ENCODE peak calls at places on chromosomes 16 and 17, in five cellular contexts. O is foreskin fibroblast, X is hepatocyte, D is K562, N is fibroblast of pulmonary artery. B is an unnamed sample.

GRCh38 chr17:29041091-29041490 is 1.9 kb upstream of the PIPOX start:
- DNase-seq in O (no peak), X (no peak), D (no peak), N (no peak), B (no peak)

GRCh38 chr16:68834550-68834949 is 8.8 kb upstream of the TANGO6 start:
- DNase-seq in O (peak), N (no peak), D (no peak), X (no peak), B (no peak)

GRCh38 chr16:16150117-16150877 is 73.0 kb downstream of the ABCC6 start:
- DNase-seq in X (peak), O (peak), N (peak), D (no peak), B (no peak)

GRCh38 chr17:47295037-47295873 is 28.5 kb upstream of the EFCAB13 start:
- DNase-seq in X (no peak), N (no peak), O (no peak), D (no peak), B (no peak)

GRCh38 chr17:78105551-78105950 is 23.0 kb downstream of the TMC6 start:
- DNase-seq in O (no peak), D (no peak), N (no peak), X (no peak), B (no peak)

GRCh38 chr17:54898576-54898975 is 2.1 kb upstream of the TOM1L1 start:
- DNase-seq in X (no peak), O (no peak), N (no peak), D (no peak), B (no peak)

GRCh38 chr16:51569204-51569911 is 418.3 kb upstream of the SALL1 start:
- DNase-seq in D (no peak), X (no peak), N (peak), O (peak), B (no peak)

GRCh38 chr16:3578121-3578520 is 918 bp upstream of the NLRC3 start:
- DNase-seq in D (no peak), N (no peak), X (no peak), O (no peak), B (no peak)

GRCh38 chr16:49932943-49933342 is 77.0 kb upstream of the ZNF423 start:
- DNase-seq in X (no peak), D (no peak), N (peak), O (peak), B (no peak)

GRCh38 chr17:68291836-68292688 is 767 bp downstream of the ARSG start:
- DNase-seq in D (peak), X (peak), N (peak), O (peak), B (no peak)

GRCh38 chr17:77421635-77421982 is 280.8 kb downstream of the SEC14L1 start:
- DNase-seq in D (no peak), N (no peak), O (no peak), X (no peak), B (no peak)

GRCh38 chr17:30021708-30022317 is 80.4 kb downstream of the EFCAB5 start:
- DNase-seq in N (peak), X (peak), D (peak), O (peak), B (no peak)

GRCh38 chr16:641326-642188 is at the start of gene MCRIP2:
- DNase-seq in O (peak), N (peak), X (peak), D (peak), B (no peak)

GRCh38 chr16:84360170-84360569 is 8.2 kb upstream of the ATP2C2 start:
- DNase-seq in O (no peak), D (no peak), N (no peak), X (no peak), B (no peak)

GRCh38 chr16:86879268-86879667 is 300.9 kb downstream of the FOXL1 start:
- DNase-seq in N (no peak), X (no peak), D (no peak), O (no peak), B (no peak)

GRCh38 chr17:33751702-33752065 is 458.6 kb upstream of the ASIC2 start:
- DNase-seq in O (no peak), X (no peak), N (no peak), D (no peak), B (no peak)
- H3K4me3 ChIP-seq in O (peak), X (no peak), N (peak), D (no peak), B (no peak)

GRCh38 chr17:73595068-73595865 is 49.0 kb downstream of the SDK2 start:
- DNase-seq in X (peak), N (no peak), D (peak), O (no peak), B (no peak)
- TF ChIP-seq CTCF in X (peak), N (no peak), D (no peak), O (no peak), B (no peak)

DNA sequence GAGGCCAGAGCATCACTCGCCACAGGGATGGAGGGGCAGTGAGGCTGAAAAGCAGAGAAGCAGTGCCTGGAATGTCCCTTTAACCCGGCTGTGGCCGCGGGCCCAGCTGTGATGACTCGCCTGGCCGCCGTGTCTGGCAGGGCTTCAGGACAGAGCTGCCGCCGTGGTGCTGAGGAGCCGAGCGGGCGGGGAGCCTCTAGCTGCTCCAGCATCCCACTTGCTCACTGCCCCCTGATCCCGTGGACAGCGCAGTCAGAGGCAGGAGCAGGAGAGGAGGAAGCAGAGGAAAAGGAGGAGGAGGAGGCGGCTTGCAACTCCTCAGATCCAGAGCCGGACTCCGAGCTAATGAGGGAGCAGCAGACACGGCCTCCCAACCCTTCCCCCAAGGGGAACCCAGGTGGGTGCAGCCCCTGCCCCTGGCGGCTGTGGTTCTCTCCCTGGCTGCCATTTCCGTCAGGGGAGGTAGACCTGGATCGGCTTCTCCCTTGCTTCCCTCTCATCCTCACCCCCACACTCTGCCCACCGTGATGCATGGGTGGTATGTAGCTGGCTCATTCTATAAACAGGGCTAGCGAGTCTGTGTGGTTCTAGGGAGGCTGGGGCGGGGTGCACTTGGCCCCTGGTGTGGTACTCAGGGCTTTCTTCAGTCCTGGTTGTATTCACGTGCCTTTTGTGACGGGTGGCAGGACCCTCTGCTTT is 165.7 kb downstream of the CMIP start:
- DNase-seq in O (peak), N (peak), D (no peak), X (peak), B (no peak)
- H3K4me3 ChIP-seq in O (no peak), N (peak), D (no peak), X (no peak), B (no peak)

DNA sequence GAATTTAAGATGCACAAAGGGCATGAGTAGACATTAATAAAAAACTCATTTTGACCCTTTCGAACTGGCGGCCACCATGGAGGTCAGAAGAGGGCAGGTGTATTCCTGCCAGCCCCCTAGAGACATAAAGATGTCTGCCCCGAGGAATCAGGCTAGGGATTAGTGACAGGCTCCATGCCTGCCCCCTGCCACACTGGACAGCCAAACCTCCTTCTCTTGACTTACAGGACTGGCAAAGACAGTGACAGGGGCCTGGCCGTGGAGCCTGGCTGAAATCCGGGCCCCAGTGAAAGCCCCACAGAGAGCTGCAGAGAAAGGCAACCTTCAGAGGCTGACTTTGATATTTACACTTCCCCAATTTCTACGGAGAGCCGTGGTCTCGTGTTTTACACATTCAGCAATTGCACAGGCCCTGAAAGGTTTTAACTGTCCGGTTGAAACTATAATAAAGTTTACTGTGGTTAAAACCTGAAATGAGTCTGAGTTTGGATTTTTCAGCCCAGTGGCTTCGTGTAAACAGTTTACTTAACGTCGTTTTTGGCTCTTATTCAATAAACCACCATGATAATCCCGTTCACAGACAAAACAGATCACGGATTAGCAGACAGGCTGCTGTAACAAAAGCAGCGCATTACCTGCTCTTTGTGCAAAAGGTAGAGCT is 243.9 kb upstream of the MYOCD start:
- DNase-seq in D (no peak), N (no peak), O (no peak), X (no peak), B (no peak)
- TF ChIP-seq CTCF in D (no peak), N (no peak), O (no peak), X (no peak), B (no peak)

GRCh38 chr16:85462405-85463227 is 150.5 kb upstream of the GSE1 start:
- DNase-seq in D (peak), O (peak), X (peak), N (no peak), B (no peak)

GRCh38 chr16:85460983-85461813 is 151.9 kb upstream of the GSE1 start:
- DNase-seq in O (peak), N (peak), D (peak), X (peak), B (no peak)

GRCh38 chr16:85463228-85463611 is 149.9 kb upstream of the GSE1 start:
- DNase-seq in X (peak), D (peak), N (no peak), O (no peak), B (no peak)

GRCh38 chr16:85460252-85460982 is 152.7 kb upstream of the GSE1 start:
- DNase-seq in D (peak), O (no peak), X (peak), N (peak), B (no peak)

DNA sequence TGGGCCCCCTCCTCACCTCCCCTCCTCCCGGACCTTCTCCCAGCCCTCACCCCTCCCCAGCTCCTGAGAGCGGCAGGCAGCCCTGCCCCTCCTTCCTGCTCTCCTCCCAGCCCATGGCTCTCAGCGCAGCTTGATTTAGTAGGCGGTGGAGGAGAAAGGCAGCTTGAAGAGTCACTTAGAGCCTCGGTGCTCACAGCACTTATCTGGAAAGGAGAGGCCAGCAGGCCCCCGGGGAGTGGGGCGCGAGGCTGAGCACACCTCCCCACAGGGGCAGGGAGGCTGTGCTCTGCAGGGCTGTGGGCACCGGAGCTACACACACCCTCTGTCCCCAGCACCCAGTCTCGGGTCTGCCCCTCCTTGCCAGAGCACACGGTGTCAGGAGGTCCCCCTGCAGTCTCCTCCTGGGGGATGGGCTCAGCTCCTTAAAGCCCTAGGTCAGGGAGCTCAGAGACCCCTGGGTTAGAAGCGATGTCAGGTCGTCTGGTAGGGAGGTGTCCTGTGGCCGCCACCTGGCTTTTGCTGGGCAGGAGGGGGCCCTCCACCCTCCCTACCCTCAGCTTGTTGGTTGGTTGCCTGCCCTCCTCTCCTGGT is 151.2 kb upstream of the GSE1 start:
- DNase-seq in O (peak), X (peak), N (peak), D (peak), B (no peak)
- H3K4me3 ChIP-seq in O (peak), X (no peak), N (no peak), D (peak), B (peak)

GRCh38 chr16:17373533-17373932 is 97.2 kb downstream of the XYLT1 start:
- DNase-seq in X (no peak), D (no peak), O (no peak), N (no peak), B (no peak)

GRCh38 chr16:17374668-17375255 is 96.0 kb downstream of the XYLT1 start:
- DNase-seq in O (no peak), N (no peak), D (no peak), X (no peak), B (no peak)

GRCh38 chr16:17372383-17372782 is 98.4 kb downstream of the XYLT1 start:
- DNase-seq in D (no peak), O (peak), N (no peak), X (no peak), B (no peak)

GRCh38 chr16:17377360-17378324 is 93.1 kb downstream of the XYLT1 start:
- DNase-seq in N (no peak), D (no peak), O (peak), X (no peak), B (no peak)

DNA sequence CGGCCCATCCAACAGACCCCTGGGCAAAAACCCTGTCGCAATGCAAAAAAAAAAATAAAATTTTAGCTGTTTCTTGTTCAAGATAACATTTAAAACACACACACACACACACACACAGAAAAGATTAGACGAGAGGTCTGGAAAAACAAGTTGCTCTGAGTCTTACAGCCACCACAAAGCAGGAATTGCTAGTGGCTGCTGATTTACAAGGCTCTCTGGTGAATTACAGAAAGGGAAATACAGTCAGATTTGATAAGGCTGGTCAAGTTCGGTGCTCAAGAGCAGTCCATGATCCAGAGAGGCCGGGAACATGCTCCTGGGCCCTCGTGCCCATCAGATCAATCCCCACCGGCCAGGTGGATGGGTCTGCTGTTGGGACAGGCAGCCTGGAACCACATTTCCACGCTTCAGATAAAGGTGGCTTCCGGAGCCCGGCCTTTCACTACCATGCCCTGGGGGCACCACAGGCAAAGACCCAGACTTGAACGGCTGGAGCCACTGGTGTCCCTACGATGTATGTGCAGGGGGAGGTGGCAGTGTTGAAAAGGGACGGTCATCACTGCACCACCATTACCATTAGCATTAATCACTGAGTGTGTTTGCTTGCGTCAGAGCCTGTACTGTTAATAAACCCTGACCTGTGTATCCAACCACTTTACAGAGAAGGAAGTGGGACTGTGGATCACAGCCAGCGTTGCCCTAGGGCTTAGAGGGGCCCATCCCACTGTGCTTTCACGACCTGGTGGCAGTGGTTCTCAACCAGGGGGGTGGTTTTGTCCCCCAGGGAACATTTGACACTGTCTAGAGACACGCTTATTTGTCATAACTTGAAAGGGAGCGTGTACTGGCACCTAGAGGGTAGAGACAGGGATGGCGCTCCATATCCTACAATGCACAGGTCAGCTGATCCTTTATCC is 95.1 kb downstream of the XYLT1 start:
- DNase-seq in N (no peak), O (no peak), X (peak), D (no peak), B (no peak)
- TF ChIP-seq CTCF in N (no peak), O (no peak), X (no peak), D (no peak), B (no peak)

GRCh38 chr17:79609175-79609589 is 1.7 kb downstream of the RBFOX3 start:
- DNase-seq in O (peak), X (no peak), D (no peak), N (no peak), B (no peak)
- H3K4me3 ChIP-seq in O (no peak), X (no peak), D (no peak), N (no peak), B (no peak)

GRCh38 chr16:27366687-27367462 is 35.1 kb upstream of the IL21R start:
- DNase-seq in D (peak), N (peak), O (peak), X (no peak), B (no peak)

GRCh38 chr16:27370318-27370717 is 31.7 kb upstream of the IL21R start:
- DNase-seq in X (no peak), O (no peak), N (no peak), D (no peak), B (no peak)

GRCh38 chr16:27367463-27368357 is 34.3 kb upstream of the IL21R start:
- DNase-seq in O (peak), X (peak), N (peak), D (peak), B (no peak)

GRCh38 chr16:27369806-27370205 is 32.2 kb upstream of the IL21R start:
- DNase-seq in N (no peak), O (peak), D (no peak), X (no peak), B (no peak)

DNA sequence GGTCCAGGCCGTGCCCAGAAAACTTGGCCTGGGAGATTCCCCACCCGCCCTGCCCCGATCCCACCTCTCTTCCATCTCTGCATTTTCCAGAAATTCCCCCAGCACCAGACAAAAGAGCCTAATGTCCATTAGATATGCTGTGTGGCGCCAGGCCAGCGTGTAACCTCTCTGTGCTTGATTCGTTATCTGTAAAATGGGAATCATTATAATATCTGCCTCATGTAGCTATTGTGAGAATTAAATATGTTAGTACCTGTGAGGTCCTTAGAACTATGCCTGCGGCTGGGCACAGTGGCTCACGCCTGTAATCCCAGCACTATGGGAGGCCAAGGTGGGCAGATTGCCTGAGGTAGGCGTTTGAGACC is 33.6 kb upstream of the IL21R start:
- DNase-seq in N (no peak), D (no peak), O (no peak), X (no peak), B (no peak)
- TF ChIP-seq CTCF in N (no peak), D (no peak), O (no peak), X (no peak), B (no peak)

DNA sequence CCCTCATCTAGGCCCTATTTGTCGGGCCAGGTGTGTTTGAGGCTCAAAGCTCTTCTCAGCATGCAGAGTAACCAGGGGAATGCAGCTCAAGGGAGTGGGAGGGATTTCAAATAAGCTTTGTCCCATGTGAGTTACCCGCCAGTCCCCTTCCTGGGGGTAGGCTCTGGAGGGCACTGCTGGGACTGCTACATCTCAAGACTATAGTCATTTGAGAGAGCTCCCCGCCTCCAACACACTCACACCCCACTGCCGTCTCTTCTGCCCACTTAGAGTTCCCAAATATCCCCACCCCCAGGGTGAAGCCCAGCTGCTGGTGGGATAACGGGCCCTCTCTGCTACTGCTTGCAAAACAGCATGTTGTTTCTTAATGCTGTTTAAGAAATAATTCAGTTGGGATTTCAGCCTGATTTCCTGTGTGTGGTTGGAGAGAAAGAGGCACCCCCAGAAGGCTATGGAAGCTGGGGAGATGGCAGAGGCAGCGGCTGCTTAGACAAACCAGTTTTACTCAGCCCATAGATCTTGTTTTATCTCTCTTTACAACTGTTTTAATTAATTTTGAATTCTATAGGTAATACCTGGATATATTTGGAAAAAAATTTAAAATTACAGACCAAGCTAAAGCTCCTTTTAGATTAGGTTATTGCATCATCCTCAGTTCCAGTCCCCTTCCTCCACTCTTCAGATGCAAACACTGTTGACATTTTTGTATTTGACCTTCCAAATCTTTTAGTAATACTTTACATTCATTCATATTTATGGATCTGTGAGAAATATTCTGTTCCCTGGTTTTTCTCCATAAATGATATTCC is 4.1 kb upstream of the MPO start:
- DNase-seq in X (no peak), O (no peak), N (no peak), D (no peak), B (no peak)
- H3K4me3 ChIP-seq in X (no peak), O (no peak), N (no peak), D (no peak), B (no peak)